ENCODE peak calls at places on chromosomes 5 and 9, in eight cellular contexts. One of them, this sample, is unnamed.

GRCh38 chr5:109690456-109691247 is 925 bp downstream of the MAN2A1 start:
- DNase-seq in sigmoid colon: peak; percentile 91
- DNase-seq in RWPE2: peak; percentile 72
- DNase-seq in left ventricle myocardium inferior: peak; percentile 76
- DNase-seq in stomach: peak; percentile 69
- DNase-seq in PC-9: peak; percentile 43
- DNase-seq in fibroblast of lung: peak; percentile 82
- DNase-seq in H9: peak; percentile 37
- DNase-seq in this sample: peak; percentile 68

GRCh38 chr5:109844695-109845094 is 155.0 kb downstream of the MAN2A1 start:
- DNase-seq in sigmoid colon: no peak
- DNase-seq in RWPE2: no peak
- DNase-seq in left ventricle myocardium inferior: no peak
- DNase-seq in stomach: no peak
- DNase-seq in PC-9: no peak
- DNase-seq in fibroblast of lung: peak; percentile 82
- DNase-seq in H9: no peak
- DNase-seq in this sample: no peak

GRCh38 chr9:108476574-108476973 is 379.2 kb downstream of the ACTL7B start:
- DNase-seq in sigmoid colon: no peak
- DNase-seq in RWPE2: no peak
- DNase-seq in left ventricle myocardium inferior: no peak
- DNase-seq in stomach: no peak
- DNase-seq in PC-9: no peak
- DNase-seq in fibroblast of lung: peak; percentile 44
- DNase-seq in H9: no peak
- DNase-seq in this sample: no peak

GRCh38 chr9:87194471-87194870 is 247.2 kb upstream of the GAS1 start:
- DNase-seq in sigmoid colon: no peak
- DNase-seq in RWPE2: no peak
- DNase-seq in left ventricle myocardium inferior: no peak
- DNase-seq in stomach: no peak
- DNase-seq in PC-9: peak; percentile 60
- DNase-seq in fibroblast of lung: peak; percentile 93
- DNase-seq in H9: no peak
- DNase-seq in this sample: no peak

GRCh38 chr9:87816041-87816440 is 66.6 kb upstream of the SPATA31E1 start:
- DNase-seq in sigmoid colon: no peak
- DNase-seq in RWPE2: no peak
- DNase-seq in left ventricle myocardium inferior: no peak
- DNase-seq in stomach: no peak
- DNase-seq in PC-9: no peak
- DNase-seq in fibroblast of lung: peak; percentile 21
- DNase-seq in H9: no peak
- DNase-seq in this sample: peak; percentile 43

GRCh38 chr5:178318893-178319292 is 86.3 kb upstream of the PHYKPL start:
- DNase-seq in sigmoid colon: peak; percentile 40
- DNase-seq in RWPE2: peak; percentile 49
- DNase-seq in left ventricle myocardium inferior: no peak
- DNase-seq in stomach: no peak
- DNase-seq in PC-9: no peak
- DNase-seq in fibroblast of lung: no peak
- DNase-seq in H9: no peak
- DNase-seq in this sample: no peak

GRCh38 chr9:18906656-18907395 is 126.2 kb downstream of the SAXO1 start:
- DNase-seq in sigmoid colon: no peak
- DNase-seq in RWPE2: no peak
- DNase-seq in left ventricle myocardium inferior: no peak
- DNase-seq in stomach: no peak
- DNase-seq in PC-9: no peak
- DNase-seq in fibroblast of lung: peak; percentile 69
- DNase-seq in H9: no peak
- DNase-seq in this sample: peak; percentile 40

GRCh38 chr5:76468625-76469410 is 65.7 kb downstream of the IQGAP2 start:
- DNase-seq in sigmoid colon: no peak
- DNase-seq in RWPE2: no peak
- DNase-seq in left ventricle myocardium inferior: no peak
- DNase-seq in stomach: no peak
- DNase-seq in PC-9: no peak
- DNase-seq in fibroblast of lung: peak; percentile 52
- DNase-seq in H9: no peak
- DNase-seq in this sample: no peak

GRCh38 chr5:178298283-178298807 is 65.7 kb upstream of the PHYKPL start:
- DNase-seq in sigmoid colon: peak; percentile 32
- DNase-seq in RWPE2: peak; percentile 45
- DNase-seq in left ventricle myocardium inferior: no peak
- DNase-seq in stomach: no peak
- DNase-seq in PC-9: no peak
- DNase-seq in fibroblast of lung: no peak
- DNase-seq in H9: no peak
- DNase-seq in this sample: no peak

GRCh38 chr5:81895312-81895711 is 76.5 kb upstream of the ATG10 start:
- DNase-seq in sigmoid colon: no peak
- DNase-seq in RWPE2: no peak
- DNase-seq in left ventricle myocardium inferior: no peak
- DNase-seq in stomach: no peak
- DNase-seq in PC-9: no peak
- DNase-seq in fibroblast of lung: no peak
- DNase-seq in H9: no peak
- DNase-seq in this sample: no peak

GRCh38 chr9:16598316-16598715 is 272.2 kb downstream of the BNC2 start:
- DNase-seq in sigmoid colon: no peak
- DNase-seq in RWPE2: no peak
- DNase-seq in left ventricle myocardium inferior: no peak
- DNase-seq in stomach: no peak
- DNase-seq in PC-9: no peak
- DNase-seq in fibroblast of lung: peak; percentile 69
- DNase-seq in H9: no peak
- DNase-seq in this sample: no peak

GRCh38 chr9:16602494-16602893 is 268.0 kb downstream of the BNC2 start:
- DNase-seq in sigmoid colon: no peak
- DNase-seq in RWPE2: no peak
- DNase-seq in left ventricle myocardium inferior: no peak
- DNase-seq in stomach: no peak
- DNase-seq in PC-9: no peak
- DNase-seq in fibroblast of lung: no peak
- DNase-seq in H9: no peak
- DNase-seq in this sample: no peak

DNA sequence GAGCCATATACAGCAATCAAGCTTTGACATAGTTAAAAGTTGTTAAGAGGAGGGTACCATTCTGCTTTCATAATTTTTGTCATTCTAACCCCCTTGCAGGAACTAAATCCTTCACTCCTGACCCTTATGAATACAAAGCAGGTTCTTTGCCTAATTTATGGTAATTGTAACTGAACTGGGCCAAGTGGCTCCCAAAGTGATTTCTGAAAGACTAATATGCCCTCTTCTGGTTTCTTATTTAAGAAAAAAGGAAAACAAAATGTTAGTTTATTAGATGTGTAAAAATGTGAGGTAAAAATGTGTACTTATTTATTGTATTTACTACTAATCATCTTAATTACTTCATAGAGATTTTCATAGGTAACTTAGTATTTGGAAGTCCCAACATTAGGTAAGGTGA is 268.5 kb downstream of the BNC2 start:
- DNase-seq in sigmoid colon: no peak
- DNase-seq in RWPE2: no peak
- DNase-seq in left ventricle myocardium inferior: no peak
- DNase-seq in stomach: no peak
- DNase-seq in PC-9: no peak
- DNase-seq in fibroblast of lung: no peak
- DNase-seq in H9: no peak
- DNase-seq in this sample: no peak
- TF ChIP-seq CTCF in sigmoid colon: no peak
- TF ChIP-seq CTCF in RWPE2: peak; percentile 25
- TF ChIP-seq CTCF in left ventricle myocardium inferior: no peak
- TF ChIP-seq CTCF in stomach: no peak
- TF ChIP-seq CTCF in PC-9: no peak
- TF ChIP-seq CTCF in fibroblast of lung: no peak
- TF ChIP-seq CTCF in H9: no peak
- TF ChIP-seq CTCF in this sample: no peak

GRCh38 chr5:88676637-88677481 is 206.1 kb downstream of the MEF2C start:
- DNase-seq in sigmoid colon: no peak
- DNase-seq in RWPE2: no peak
- DNase-seq in left ventricle myocardium inferior: no peak
- DNase-seq in stomach: no peak
- DNase-seq in PC-9: no peak
- DNase-seq in fibroblast of lung: no peak
- DNase-seq in H9: no peak
- DNase-seq in this sample: no peak
- H3K4me1 ChIP-seq in sigmoid colon: peaks cover 30% of the 10 kb centered on the region
- H3K4me1 ChIP-seq in RWPE2: no peaks in the 10 kb centered on the region
- H3K4me1 ChIP-seq in left ventricle myocardium inferior: peaks cover 34% of the 10 kb centered on the region
- H3K4me1 ChIP-seq in stomach: peaks cover 40% of the 10 kb centered on the region
- H3K4me1 ChIP-seq in PC-9: peaks cover 10% of the 10 kb centered on the region
- H3K4me1 ChIP-seq in fibroblast of lung: no peaks in the 10 kb centered on the region
- H3K4me1 ChIP-seq in H9: peaks cover 2% of the 10 kb centered on the region
- H3K4me1 ChIP-seq in this sample: no peaks in the 10 kb centered on the region

GRCh38 chr5:83071286-83071685 is 5.9 kb downstream of the TMEM167A start:
- DNase-seq in sigmoid colon: no peak
- DNase-seq in RWPE2: no peak
- DNase-seq in left ventricle myocardium inferior: no peak
- DNase-seq in stomach: no peak
- DNase-seq in PC-9: no peak
- DNase-seq in fibroblast of lung: no peak
- DNase-seq in H9: no peak
- DNase-seq in this sample: no peak
- TF ChIP-seq CTCF in sigmoid colon: no peak
- TF ChIP-seq CTCF in RWPE2: no peak
- TF ChIP-seq CTCF in left ventricle myocardium inferior: no peak
- TF ChIP-seq CTCF in stomach: no peak
- TF ChIP-seq CTCF in PC-9: no peak
- TF ChIP-seq CTCF in fibroblast of lung: no peak
- TF ChIP-seq CTCF in H9: no peak
- TF ChIP-seq CTCF in this sample: no peak

DNA sequence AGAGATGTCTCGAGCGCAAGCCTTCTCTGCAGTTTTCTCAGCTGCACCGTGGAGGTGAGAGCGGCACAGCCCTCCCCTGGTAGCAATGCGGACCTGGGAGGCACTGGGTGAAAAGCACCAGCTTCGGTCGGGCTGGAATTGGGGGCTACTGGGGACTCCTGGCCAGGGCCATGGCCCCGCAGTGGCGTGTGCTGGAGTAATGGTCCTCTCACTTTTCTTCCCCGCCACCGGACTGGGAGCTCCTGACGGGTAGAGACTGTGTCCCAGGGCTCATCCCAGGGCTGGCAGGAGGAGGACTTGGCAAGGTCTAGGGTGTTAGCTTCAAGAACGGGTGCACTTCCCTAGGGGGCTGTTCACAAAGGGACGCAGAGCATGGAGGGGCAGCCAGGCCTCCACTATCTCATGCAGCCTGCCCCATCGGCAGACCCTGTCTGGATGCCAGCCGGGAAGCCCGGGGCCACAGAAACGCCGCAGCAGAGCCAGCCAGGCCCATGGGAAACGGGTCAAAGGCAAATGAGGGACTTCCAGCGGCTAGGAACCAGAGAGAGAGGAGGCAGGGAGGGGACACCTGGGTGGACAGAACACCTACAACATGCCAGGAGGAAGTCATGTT is 92.6 kb upstream of the MVB12B start:
- DNase-seq in sigmoid colon: no peak
- DNase-seq in RWPE2: no peak
- DNase-seq in left ventricle myocardium inferior: no peak
- DNase-seq in stomach: no peak
- DNase-seq in PC-9: no peak
- DNase-seq in fibroblast of lung: no peak
- DNase-seq in H9: no peak
- DNase-seq in this sample: no peak
- H3K4me1 ChIP-seq in sigmoid colon: peaks cover 1% of the 10 kb centered on the region
- H3K4me1 ChIP-seq in RWPE2: no peaks in the 10 kb centered on the region
- H3K4me1 ChIP-seq in left ventricle myocardium inferior: no peaks in the 10 kb centered on the region
- H3K4me1 ChIP-seq in stomach: no peaks in the 10 kb centered on the region
- H3K4me1 ChIP-seq in PC-9: no peaks in the 10 kb centered on the region
- H3K4me1 ChIP-seq in fibroblast of lung: no peaks in the 10 kb centered on the region
- H3K4me1 ChIP-seq in H9: no peaks in the 10 kb centered on the region
- H3K4me1 ChIP-seq in this sample: no peaks in the 10 kb centered on the region

GRCh38 chr9:69223605-69224004 is 49.5 kb downstream of the TJP2 start:
- DNase-seq in sigmoid colon: no peak
- DNase-seq in RWPE2: no peak
- DNase-seq in left ventricle myocardium inferior: no peak
- DNase-seq in stomach: no peak
- DNase-seq in PC-9: peak; percentile 55
- DNase-seq in fibroblast of lung: peak; percentile 76
- DNase-seq in H9: peak; percentile 79
- DNase-seq in this sample: peak; percentile 50
- TF ChIP-seq CTCF in sigmoid colon: peak; percentile 31
- TF ChIP-seq CTCF in RWPE2: peak; percentile 85
- TF ChIP-seq CTCF in left ventricle myocardium inferior: peak; percentile 74
- TF ChIP-seq CTCF in stomach: peak; percentile 52
- TF ChIP-seq CTCF in PC-9: peak; percentile 84
- TF ChIP-seq CTCF in fibroblast of lung: peak; percentile 80
- TF ChIP-seq CTCF in H9: peak; percentile 88
- TF ChIP-seq CTCF in this sample: peak; percentile 86

DNA sequence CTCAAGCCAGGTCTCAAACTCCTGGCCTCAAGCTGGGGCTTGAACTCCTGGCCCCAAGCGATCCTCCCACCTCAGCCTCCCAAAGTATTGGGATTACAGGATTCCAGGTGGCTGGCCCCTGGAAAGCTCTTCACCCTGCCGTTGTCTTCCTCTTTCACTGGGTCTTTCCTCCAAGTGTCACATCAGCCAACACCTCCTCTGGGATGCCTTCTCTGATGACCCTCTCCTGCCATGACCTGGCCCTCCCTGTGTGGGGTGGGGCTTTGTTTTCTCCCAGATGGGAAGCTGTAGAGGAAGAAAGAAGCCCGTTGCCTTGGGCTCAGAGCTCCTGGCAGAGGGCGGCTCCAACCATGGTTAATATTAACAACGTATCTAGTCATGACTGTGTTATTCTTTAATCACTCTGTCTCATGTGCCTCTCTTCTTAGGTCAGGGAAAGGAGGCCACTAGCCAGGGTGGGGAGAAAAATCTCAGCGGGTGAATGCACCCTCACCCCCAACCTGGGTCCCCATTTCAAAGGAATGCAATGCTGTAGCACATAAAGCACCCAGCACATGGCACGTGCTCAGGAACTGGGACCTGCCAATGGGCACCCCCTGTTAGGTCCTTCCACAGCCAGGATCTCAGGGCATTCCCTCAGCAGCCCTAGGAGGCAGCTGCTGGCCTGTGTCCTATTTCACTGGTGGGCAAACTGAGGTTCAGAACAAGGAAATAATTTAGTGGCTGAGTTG is 8.5 kb downstream of the DNM1 start:
- DNase-seq in sigmoid colon: no peak
- DNase-seq in RWPE2: no peak
- DNase-seq in left ventricle myocardium inferior: no peak
- DNase-seq in stomach: no peak
- DNase-seq in PC-9: no peak
- DNase-seq in fibroblast of lung: no peak
- DNase-seq in H9: no peak
- DNase-seq in this sample: no peak
- H3K4me1 ChIP-seq in sigmoid colon: peaks cover 5% of the 10 kb centered on the region
- H3K4me1 ChIP-seq in RWPE2: no peaks in the 10 kb centered on the region
- H3K4me1 ChIP-seq in left ventricle myocardium inferior: peaks cover 13% of the 10 kb centered on the region
- H3K4me1 ChIP-seq in stomach: no peaks in the 10 kb centered on the region
- H3K4me1 ChIP-seq in PC-9: peaks cover 10% of the 10 kb centered on the region
- H3K4me1 ChIP-seq in fibroblast of lung: peaks cover 9% of the 10 kb centered on the region
- H3K4me1 ChIP-seq in H9: no peaks in the 10 kb centered on the region
- H3K4me1 ChIP-seq in this sample: peaks cover 7% of the 10 kb centered on the region

This sample was measured in BE2C.